ENCODE peak calls at places on chromosomes 11 and 22, in four cellular contexts. One of them, this sample, is unnamed.

GRCh38 chr11:43573873-43574272 is 106.7 kb upstream of the HSD17B12 start:
- DNase-seq in pancreas: no peak
- DNase-seq in fibroblast of the aortic adventitia: no peak
- DNase-seq in HCT116: no peak
- DNase-seq in this sample: no peak

GRCh38 chr11:45580399-45580798 is 85.0 kb downstream of the CHST1 start:
- DNase-seq in pancreas: no peak
- DNase-seq in fibroblast of the aortic adventitia: peak
- DNase-seq in HCT116: no peak
- DNase-seq in this sample: peak

GRCh38 chr11:22192642-22193347 is at the start of gene ANO5:
- DNase-seq in pancreas: peak
- DNase-seq in fibroblast of the aortic adventitia: no peak
- DNase-seq in HCT116: no peak
- DNase-seq in this sample: no peak

GRCh38 chr11:6583584-6583983 is 19.8 kb downstream of the RRP8 start:
- DNase-seq in pancreas: no peak
- DNase-seq in fibroblast of the aortic adventitia: no peak
- DNase-seq in HCT116: no peak
- DNase-seq in this sample: no peak

GRCh38 chr22:40612291-40612740 is 24.2 kb downstream of the MRTFA start:
- DNase-seq in pancreas: no peak
- DNase-seq in fibroblast of the aortic adventitia: no peak
- DNase-seq in HCT116: no peak
- DNase-seq in this sample: no peak

GRCh38 chr11:103947566-103947919 is 88.9 kb upstream of the DDI1 start:
- DNase-seq in pancreas: no peak
- DNase-seq in fibroblast of the aortic adventitia: peak
- DNase-seq in HCT116: no peak
- DNase-seq in this sample: no peak

GRCh38 chr11:67615455-67616430 is 9.0 kb downstream of the NDUFV1 start:
- DNase-seq in pancreas: peak
- DNase-seq in fibroblast of the aortic adventitia: no peak
- DNase-seq in HCT116: peak
- DNase-seq in this sample: peak

GRCh38 chr11:95229199-95230053 is 1.6 kb downstream of the SESN3 start:
- DNase-seq in pancreas: no peak
- DNase-seq in fibroblast of the aortic adventitia: peak
- DNase-seq in HCT116: no peak
- DNase-seq in this sample: no peak

GRCh38 chr11:5369793-5370192 is 13.8 kb upstream of the OR51M1 start:
- DNase-seq in pancreas: no peak
- DNase-seq in fibroblast of the aortic adventitia: peak
- DNase-seq in HCT116: no peak
- DNase-seq in this sample: peak

GRCh38 chr22:45756558-45756957 is 84.9 kb downstream of the ATXN10 start:
- DNase-seq in pancreas: no peak
- DNase-seq in fibroblast of the aortic adventitia: peak
- DNase-seq in HCT116: no peak
- DNase-seq in this sample: no peak

GRCh38 chr22:33240901-33241300 is 182.7 kb upstream of the SYN3 start:
- DNase-seq in pancreas: no peak
- DNase-seq in fibroblast of the aortic adventitia: no peak
- DNase-seq in HCT116: no peak
- DNase-seq in this sample: peak

GRCh38 chr22:23245045-23245798 is 64.9 kb downstream of the BCR start:
- DNase-seq in pancreas: no peak
- DNase-seq in fibroblast of the aortic adventitia: peak
- DNase-seq in HCT116: no peak
- DNase-seq in this sample: peak

GRCh38 chr11:28346721-28347120 is 238.5 kb downstream of the METTL15 start:
- DNase-seq in pancreas: no peak
- DNase-seq in fibroblast of the aortic adventitia: no peak
- DNase-seq in HCT116: no peak
- DNase-seq in this sample: no peak

GRCh38 chr11:69006816-69007215 is 6.2 kb downstream of the MRGPRF start:
- DNase-seq in pancreas: no peak
- DNase-seq in fibroblast of the aortic adventitia: no peak
- DNase-seq in HCT116: no peak
- DNase-seq in this sample: no peak

GRCh38 chr11:61718613-61719302 is 33.7 kb upstream of the MYRF start:
- DNase-seq in pancreas: no peak
- DNase-seq in fibroblast of the aortic adventitia: peak
- DNase-seq in HCT116: no peak
- DNase-seq in this sample: no peak

GRCh38 chr11:102430158-102430836 is 22.3 kb downstream of the TMEM123 start:
- DNase-seq in pancreas: no peak
- DNase-seq in fibroblast of the aortic adventitia: no peak
- DNase-seq in HCT116: no peak
- DNase-seq in this sample: no peak

GRCh38 chr11:91373497-91373896 is 851.1 kb upstream of the FAT3 start:
- DNase-seq in pancreas: no peak
- DNase-seq in fibroblast of the aortic adventitia: no peak
- DNase-seq in HCT116: no peak
- DNase-seq in this sample: no peak

GRCh38 chr11:43905788-43906187 is 25.2 kb downstream of the ALKBH3 start:
- DNase-seq in pancreas: no peak
- DNase-seq in fibroblast of the aortic adventitia: peak
- DNase-seq in HCT116: no peak
- DNase-seq in this sample: no peak

GRCh38 chr11:27471067-27471587 is 1.5 kb downstream of the LGR4 start:
- DNase-seq in pancreas: no peak
- DNase-seq in fibroblast of the aortic adventitia: no peak
- DNase-seq in HCT116: no peak
- DNase-seq in this sample: no peak

GRCh38 chr22:46694423-46695170 is 43.5 kb downstream of the CERK start:
- DNase-seq in pancreas: no peak
- DNase-seq in fibroblast of the aortic adventitia: no peak
- DNase-seq in HCT116: no peak
- DNase-seq in this sample: no peak

GRCh38 chr11:62602141-62603071 is 741 bp upstream of the MTA2 start:
- DNase-seq in pancreas: peak
- DNase-seq in fibroblast of the aortic adventitia: peak
- DNase-seq in HCT116: no peak
- DNase-seq in this sample: peak

GRCh38 chr22:32815943-32816342 is 14.4 kb downstream of the TIMP3 start:
- DNase-seq in pancreas: no peak
- DNase-seq in fibroblast of the aortic adventitia: no peak
- DNase-seq in HCT116: no peak
- DNase-seq in this sample: no peak

GRCh38 chr11:28228196-28228595 is 120.0 kb downstream of the METTL15 start:
- DNase-seq in pancreas: no peak
- DNase-seq in fibroblast of the aortic adventitia: peak
- DNase-seq in HCT116: no peak
- DNase-seq in this sample: peak

GRCh38 chr11:1230121-1230455 is 7.2 kb downstream of the MUC5B start:
- DNase-seq in pancreas: no peak
- DNase-seq in fibroblast of the aortic adventitia: no peak
- DNase-seq in HCT116: no peak
- DNase-seq in this sample: no peak

GRCh38 chr11:2517386-2518064 is 72.7 kb downstream of the KCNQ1 start:
- DNase-seq in pancreas: peak
- DNase-seq in fibroblast of the aortic adventitia: no peak
- DNase-seq in HCT116: no peak
- DNase-seq in this sample: no peak

GRCh38 chr11:35250192-35250591 is 111.2 kb downstream of the CD44 start:
- DNase-seq in pancreas: no peak
- DNase-seq in fibroblast of the aortic adventitia: no peak
- DNase-seq in HCT116: no peak
- DNase-seq in this sample: no peak

GRCh38 chr11:47278058-47278457 is 8.1 kb downstream of the MADD start:
- DNase-seq in pancreas: no peak
- DNase-seq in fibroblast of the aortic adventitia: peak
- DNase-seq in HCT116: no peak
- DNase-seq in this sample: no peak

GRCh38 chr11:12770966-12771597 is 96.9 kb downstream of the TEAD1 start:
- DNase-seq in pancreas: no peak
- DNase-seq in fibroblast of the aortic adventitia: no peak
- DNase-seq in HCT116: no peak
- DNase-seq in this sample: peak

GRCh38 chr22:49951986-49952896 is 8.3 kb upstream of the PIM3 start:
- DNase-seq in pancreas: no peak
- DNase-seq in fibroblast of the aortic adventitia: peak
- DNase-seq in HCT116: no peak
- DNase-seq in this sample: peak

GRCh38 chr22:40310081-40310770 is 36.1 kb upstream of the ADSL start:
- DNase-seq in pancreas: no peak
- DNase-seq in fibroblast of the aortic adventitia: peak
- DNase-seq in HCT116: no peak
- DNase-seq in this sample: no peak

GRCh38 chr11:19808076-19808911 is 95.7 kb downstream of the NAV2 start:
- DNase-seq in pancreas: no peak
- DNase-seq in fibroblast of the aortic adventitia: peak
- DNase-seq in HCT116: no peak
- DNase-seq in this sample: no peak
- TF ChIP-seq CTCF in pancreas: no peak
- TF ChIP-seq CTCF in fibroblast of the aortic adventitia: peak
- TF ChIP-seq CTCF in HCT116: peak
- TF ChIP-seq CTCF in this sample: peak

GRCh38 chr11:15944460-15944859 is 411.9 kb downstream of the SOX6 start:
- DNase-seq in pancreas: no peak
- DNase-seq in fibroblast of the aortic adventitia: no peak
- DNase-seq in HCT116: no peak
- DNase-seq in this sample: no peak

GRCh38 chr11:15943418-15944197 is 412.7 kb downstream of the SOX6 start:
- DNase-seq in pancreas: no peak
- DNase-seq in fibroblast of the aortic adventitia: no peak
- DNase-seq in HCT116: no peak
- DNase-seq in this sample: no peak

GRCh38 chr11:15947681-15948648 is 408.4 kb downstream of the SOX6 start:
- DNase-seq in pancreas: no peak
- DNase-seq in fibroblast of the aortic adventitia: no peak
- DNase-seq in HCT116: no peak
- DNase-seq in this sample: no peak

GRCh38 chr11:15942936-15943335 is 413.4 kb downstream of the SOX6 start:
- DNase-seq in pancreas: no peak
- DNase-seq in fibroblast of the aortic adventitia: no peak
- DNase-seq in HCT116: no peak
- DNase-seq in this sample: no peak

DNA sequence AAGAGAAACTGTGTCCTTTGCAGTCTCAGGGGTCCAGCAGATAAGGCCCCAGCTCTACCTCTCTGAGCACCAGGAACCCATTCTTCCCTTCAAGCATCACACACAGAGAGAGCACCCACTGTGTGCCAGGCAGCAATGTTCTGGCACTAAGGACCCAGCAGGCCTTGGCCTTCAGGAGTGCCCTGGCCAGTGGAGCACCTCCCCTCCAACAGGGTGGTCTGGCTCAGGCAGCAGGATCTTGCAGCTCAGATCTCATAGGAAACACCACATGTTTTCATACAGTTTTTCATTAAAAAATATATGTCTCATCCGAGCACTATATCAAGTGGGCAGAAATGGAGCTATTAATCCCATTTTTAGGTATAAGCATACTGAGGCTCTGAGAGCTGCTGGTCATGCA is 410.6 kb downstream of the SOX6 start:
- DNase-seq in pancreas: no peak
- DNase-seq in fibroblast of the aortic adventitia: no peak
- DNase-seq in HCT116: no peak
- DNase-seq in this sample: no peak
- TF ChIP-seq CTCF in pancreas: no peak
- TF ChIP-seq CTCF in fibroblast of the aortic adventitia: no peak
- TF ChIP-seq CTCF in HCT116: no peak
- TF ChIP-seq CTCF in this sample: no peak

GRCh38 chr22:37778370-37779009 is 29.2 kb upstream of the GCAT start:
- DNase-seq in pancreas: no peak
- DNase-seq in fibroblast of the aortic adventitia: no peak
- DNase-seq in HCT116: no peak
- DNase-seq in this sample: no peak

GRCh38 chr22:37777122-37777687 is 30.5 kb upstream of the GCAT start:
- DNase-seq in pancreas: peak
- DNase-seq in fibroblast of the aortic adventitia: peak
- DNase-seq in HCT116: peak
- DNase-seq in this sample: peak

GRCh38 chr22:37782340-37783168 is 25.2 kb upstream of the GCAT start:
- DNase-seq in pancreas: no peak
- DNase-seq in fibroblast of the aortic adventitia: no peak
- DNase-seq in HCT116: peak
- DNase-seq in this sample: no peak

GRCh38 chr22:37784829-37785495 is 22.8 kb upstream of the GCAT start:
- DNase-seq in pancreas: no peak
- DNase-seq in fibroblast of the aortic adventitia: no peak
- DNase-seq in HCT116: peak
- DNase-seq in this sample: no peak

GRCh38 chr22:37781434-37782059 is 26.2 kb upstream of the GCAT start:
- DNase-seq in pancreas: no peak
- DNase-seq in fibroblast of the aortic adventitia: peak
- DNase-seq in HCT116: no peak
- DNase-seq in this sample: no peak
- TF ChIP-seq CTCF in pancreas: no peak
- TF ChIP-seq CTCF in fibroblast of the aortic adventitia: peak
- TF ChIP-seq CTCF in HCT116: peak
- TF ChIP-seq CTCF in this sample: no peak

GRCh38 chr11:100682247-100682969 is 4.7 kb upstream of the ARHGAP42 start:
- DNase-seq in pancreas: no peak
- DNase-seq in fibroblast of the aortic adventitia: peak
- DNase-seq in HCT116: peak
- DNase-seq in this sample: peak
- TF ChIP-seq CTCF in pancreas: peak
- TF ChIP-seq CTCF in fibroblast of the aortic adventitia: peak
- TF ChIP-seq CTCF in HCT116: peak
- TF ChIP-seq CTCF in this sample: peak

DNA sequence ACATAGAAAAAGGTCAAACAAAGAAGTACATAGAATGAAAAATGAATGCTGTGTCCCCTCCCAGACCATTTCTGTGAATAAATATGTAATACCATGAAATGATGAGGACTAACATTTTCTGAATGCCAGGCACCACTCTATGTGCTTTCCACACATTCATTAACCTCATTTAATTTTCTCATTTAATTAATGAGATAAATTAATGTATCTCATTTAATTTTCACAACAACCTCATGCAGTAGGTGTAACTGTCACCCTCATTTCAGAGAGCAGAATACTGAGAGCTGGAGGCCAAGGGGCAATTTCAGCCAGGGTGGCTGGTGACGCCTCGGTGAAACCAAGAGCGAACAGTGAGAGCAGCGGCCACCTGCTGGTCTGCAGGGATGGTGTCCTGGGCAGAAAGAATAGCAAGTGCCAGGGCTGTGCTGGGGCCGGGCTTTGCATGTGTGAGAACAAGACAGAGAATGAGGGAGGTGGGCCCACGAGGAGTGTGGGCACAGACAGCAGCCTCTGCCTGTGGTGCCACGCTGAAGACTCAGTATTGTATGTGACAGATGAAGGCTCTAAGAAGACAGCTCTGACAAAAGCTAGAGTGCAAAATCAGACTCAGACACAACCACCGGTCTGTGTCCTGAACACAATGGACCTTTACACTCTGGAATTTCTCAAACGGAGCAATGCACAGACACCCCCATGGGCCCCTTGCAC is 1.8 kb upstream of the SERPIND1 start:
- DNase-seq in pancreas: no peak
- DNase-seq in fibroblast of the aortic adventitia: no peak
- DNase-seq in HCT116: no peak
- DNase-seq in this sample: no peak
- TF ChIP-seq CTCF in pancreas: no peak
- TF ChIP-seq CTCF in fibroblast of the aortic adventitia: no peak
- TF ChIP-seq CTCF in HCT116: peak
- TF ChIP-seq CTCF in this sample: no peak